ENCODE peak calls at places on chromosomes 6 and 20, in five cellular contexts. Y is psoas muscle, Q is tibial nerve, T is cardiac muscle cell, P is ovary. L is an unnamed sample.

GRCh38 chr6:116136933-116137340 is 11.0 kb upstream of the COL10A1 start:
- DNase-seq in Y (no peak), Q (no peak), T (peak; percentile 49), P (no peak), L (no peak)

GRCh38 chr6:105445461-105445860 is 42.6 kb upstream of the PREP start:
- DNase-seq in Y (no peak), Q (no peak), T (no peak), P (no peak), L (no peak)

GRCh38 chr20:50449789-50450492 is 60.2 kb upstream of the PTPN1 start:
- DNase-seq in Y (no peak), Q (no peak), T (no peak), P (no peak), L (no peak)

GRCh38 chr20:53826597-53827291 is 233.1 kb upstream of the ZNF217 start:
- DNase-seq in Y (no peak), Q (no peak), T (no peak), P (no peak), L (no peak)

GRCh38 chr6:156912431-156912830 is 135.3 kb downstream of the ARID1B start:
- DNase-seq in Y (no peak), Q (no peak), T (no peak), P (no peak), L (no peak)

GRCh38 chr6:168413018-168413720 is 27.8 kb upstream of the SMOC2 start:
- DNase-seq in Y (no peak), Q (no peak), T (no peak), P (no peak), L (no peak)

GRCh38 chr6:99951016-99951805 is 42.8 kb downstream of the MCHR2 start:
- DNase-seq in Y (no peak), Q (no peak), T (no peak), P (no peak), L (no peak)

GRCh38 chr6:159981591-159982245 is 12.8 kb downstream of the IGF2R start:
- DNase-seq in Y (peak; percentile 58), Q (no peak), T (peak; percentile 88), P (peak; percentile 28), L (peak; percentile 73)

GRCh38 chr6:139965393-139965792 is 590.9 kb upstream of the CITED2 start:
- DNase-seq in Y (no peak), Q (no peak), T (peak; percentile 63), P (no peak), L (no peak)

GRCh38 chr6:136244061-136244616 is 6.0 kb downstream of the MTFR2 start:
- DNase-seq in Y (no peak), Q (no peak), T (no peak), P (no peak), L (no peak)

GRCh38 chr6:9540126-9540525 is 874.7 kb downstream of the TFAP2A start:
- DNase-seq in Y (no peak), Q (no peak), T (peak; percentile 68), P (no peak), L (no peak)

GRCh38 chr20:19875746-19876145 is 117.7 kb downstream of the RIN2 start:
- DNase-seq in Y (no peak), Q (no peak), T (no peak), P (no peak), L (no peak)

GRCh38 chr6:158376650-158377081 is 64.4 kb downstream of the TULP4 start:
- DNase-seq in Y (peak; percentile 68), Q (no peak), T (no peak), P (no peak), L (no peak)

GRCh38 chr20:46192376-46192944 is 74.3 kb downstream of the CD40 start:
- DNase-seq in Y (no peak), Q (no peak), T (no peak), P (no peak), L (no peak)

GRCh38 chr6:168060521-168060931 is 18.5 kb downstream of the FRMD1 start:
- DNase-seq in Y (peak; percentile 77), Q (no peak), T (peak; percentile 91), P (peak; percentile 68), L (peak; percentile 35)

GRCh38 chr6:151681426-151682059 is 125.9 kb upstream of the ESR1 start:
- DNase-seq in Y (no peak), Q (no peak), T (peak; percentile 60), P (peak; percentile 34), L (no peak)

GRCh38 chr6:137415127-137415833 is 78.9 kb downstream of the OLIG3 start:
- DNase-seq in Y (no peak), Q (peak; percentile 31), T (peak; percentile 80), P (peak; percentile 23), L (peak; percentile 45)

GRCh38 chr20:25015986-25016385 is 23.4 kb upstream of the APMAP start:
- DNase-seq in Y (no peak), Q (no peak), T (no peak), P (no peak), L (peak; percentile 54)

GRCh38 chr6:7087491-7087979 is 20.2 kb upstream of the RREB1 start:
- DNase-seq in Y (no peak), Q (no peak), T (no peak), P (no peak), L (no peak)

GRCh38 chr6:151196571-151196970 is 43.2 kb upstream of the AKAP12 start:
- DNase-seq in Y (peak; percentile 57), Q (peak; percentile 46), T (peak; percentile 93), P (peak; percentile 79), L (peak; percentile 75)

GRCh38 chr20:20267685-20268429 is 100.0 kb upstream of the INSM1 start:
- DNase-seq in Y (no peak), Q (no peak), T (no peak), P (no peak), L (peak; percentile 55)

GRCh38 chr6:149471801-149472200 is 13.0 kb downstream of the ZC3H12D start:
- DNase-seq in Y (no peak), Q (no peak), T (no peak), P (no peak), L (no peak)
- H3K4me1 ChIP-seq in Y (no peaks in the 10 kb centered on the region), Q (no peaks in the 10 kb centered on the region), T (no peaks in the 10 kb centered on the region), P (peaks cover 1% of the 10 kb centered on the region), L (no peaks in the 10 kb centered on the region)

GRCh38 chr6:95819939-95820338 is 195.8 kb upstream of the FUT9 start:
- DNase-seq in Y (no peak), Q (no peak), T (no peak), P (no peak), L (no peak)
- TF ChIP-seq CTCF in Y (no peak), Q (no peak), T (no peak), P (no peak), L (no peak)

DNA sequence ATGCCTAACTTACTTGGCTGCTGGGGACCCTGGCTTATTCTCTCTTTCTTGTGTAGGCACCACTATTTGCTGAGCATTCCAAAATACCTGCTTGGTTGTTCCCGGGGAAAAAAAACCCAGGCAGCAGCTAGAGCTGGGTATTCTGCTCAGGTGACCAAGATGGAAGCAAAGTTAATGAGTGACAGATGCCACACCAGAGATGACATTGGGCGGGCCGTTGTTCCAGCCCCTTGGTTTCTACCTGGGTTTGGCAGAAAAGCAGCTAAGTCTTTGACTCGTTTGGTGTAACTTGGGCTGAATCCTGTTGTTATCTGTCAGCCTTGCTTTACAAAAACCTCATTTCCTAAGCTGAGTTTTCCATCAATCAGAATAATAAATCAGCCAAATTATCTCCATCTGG is 201.9 kb upstream of the GMDS start:
- DNase-seq in Y (no peak), Q (no peak), T (no peak), P (no peak), L (no peak)
- H3K9me3 ChIP-seq in Y (no peaks in the 10 kb centered on the region), Q (no peaks in the 10 kb centered on the region), T (no peaks in the 10 kb centered on the region), P (no peaks in the 10 kb centered on the region), L (no peaks in the 10 kb centered on the region)

DNA sequence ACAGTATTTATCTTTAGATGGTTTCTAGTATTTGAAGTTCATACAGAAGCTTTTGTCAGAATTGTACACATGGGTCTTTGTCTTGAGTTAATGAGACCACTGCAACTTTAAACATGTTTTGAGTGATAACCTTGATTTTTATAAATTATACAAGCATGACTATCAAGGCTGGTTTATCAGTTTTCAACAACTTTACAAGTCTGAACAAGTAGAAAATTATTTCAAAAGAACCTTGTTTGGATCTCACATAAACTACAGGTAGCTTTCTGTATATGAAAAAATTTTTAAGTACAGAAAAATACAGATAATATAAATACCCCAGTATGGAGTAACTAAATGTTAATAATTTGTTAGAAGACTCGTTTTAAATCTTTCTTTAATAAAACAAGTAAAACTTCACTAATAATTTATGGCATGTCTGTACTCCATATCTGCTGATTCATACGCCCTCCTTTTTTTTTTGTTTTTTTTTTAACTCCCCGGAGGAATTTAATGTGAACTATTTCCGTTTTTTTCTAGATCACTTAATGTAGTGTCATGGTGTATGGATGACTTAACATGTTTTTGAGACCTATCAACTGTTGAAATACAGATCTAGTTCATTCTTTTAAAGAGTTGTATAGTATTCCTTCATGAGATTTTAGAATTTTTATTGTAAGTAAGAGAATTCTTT is 18.3 kb downstream of the VAPB start:
- DNase-seq in Y (no peak), Q (no peak), T (peak; percentile 45), P (no peak), L (no peak)
- H3K4me1 ChIP-seq in Y (peaks cover 61% of the 10 kb centered on the region), Q (peaks cover 24% of the 10 kb centered on the region), T (peaks cover 13% of the 10 kb centered on the region), P (peaks cover 6% of the 10 kb centered on the region), L (peaks cover 34% of the 10 kb centered on the region)

DNA sequence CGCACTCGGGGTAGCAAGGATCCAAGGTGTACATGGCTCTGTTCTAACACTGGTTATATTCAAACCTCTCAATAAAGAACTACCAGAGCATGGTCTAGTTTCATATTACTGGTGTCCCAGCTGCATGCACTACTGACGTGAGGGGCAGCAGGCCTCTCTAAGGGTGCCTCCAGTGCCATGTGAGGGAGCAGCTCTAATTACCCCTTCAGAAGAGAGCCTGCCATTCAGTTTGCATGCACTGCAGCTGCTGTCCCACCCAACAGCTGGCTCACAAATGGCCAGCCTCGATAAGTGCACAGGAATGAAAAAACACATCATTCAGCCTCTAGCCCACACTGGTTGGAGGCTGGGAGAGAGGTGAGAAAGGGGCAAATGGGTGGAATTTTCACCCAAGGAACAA is 85.2 kb downstream of the SMLR1 start:
- DNase-seq in Y (no peak), Q (no peak), T (no peak), P (no peak), L (no peak)
- TF ChIP-seq CTCF in Y (no peak), Q (no peak), T (no peak), P (no peak), L (no peak)

DNA sequence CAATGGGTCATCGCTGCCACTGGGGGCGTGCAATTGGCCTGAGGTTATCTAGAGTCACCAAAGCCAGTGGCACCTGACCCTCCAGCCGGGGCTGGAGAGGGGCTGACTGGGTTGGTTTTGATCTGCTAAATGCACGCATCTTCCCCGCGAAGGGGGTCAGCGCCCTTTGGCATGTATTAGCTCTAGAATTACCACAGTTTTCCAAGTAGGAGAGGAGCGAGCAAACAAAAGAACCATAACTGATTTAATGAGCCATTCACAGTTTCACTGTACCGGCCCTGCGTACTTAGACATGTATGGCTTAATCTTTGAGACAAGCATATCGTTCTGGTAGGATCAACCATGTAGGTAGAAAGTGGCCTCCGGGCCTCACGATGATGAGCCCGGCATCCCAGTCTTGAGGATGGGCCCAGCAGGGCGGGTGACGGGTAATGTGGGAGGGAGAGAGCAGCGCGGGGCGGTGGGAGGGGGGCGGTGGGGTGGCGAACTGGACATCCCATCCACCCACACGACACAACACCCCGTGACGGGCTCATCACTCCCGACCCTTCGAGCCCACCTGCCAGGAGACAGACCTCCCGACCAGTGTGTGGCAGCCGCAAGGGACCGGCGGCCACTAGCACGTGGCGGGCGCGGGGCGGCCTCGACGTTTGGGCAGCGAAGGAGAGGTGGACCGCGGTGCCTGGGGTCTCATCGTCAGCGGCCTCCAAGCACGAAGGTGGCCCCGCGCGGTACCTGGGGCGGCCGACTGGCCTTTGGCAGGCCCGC is 1957.5 kb upstream of the DEFB115 start:
- DNase-seq in Y (peak; percentile 33), Q (no peak), T (no peak), P (no peak), L (no peak)
- H3K9me3 ChIP-seq in Y (no peaks in the 10 kb centered on the region), Q (no peaks in the 10 kb centered on the region), T (no peaks in the 10 kb centered on the region), P (no peaks in the 10 kb centered on the region), L (peaks cover 25% of the 10 kb centered on the region)